ENCODE peak calls at places on chromosomes 12 and 14, in six cellular contexts. One of them, this sample, is unnamed.

GRCh38 chr12:106291342-106291741 is 11.2 kb upstream of the TCP11L2 start:
- DNase-seq in choroid plexus epithelial cell: no peak
- DNase-seq in A549: no peak
- DNase-seq in fibroblast of the aortic adventitia: no peak
- DNase-seq in right cardiac atrium: no peak
- DNase-seq in ovary: no peak
- DNase-seq in this sample: no peak

GRCh38 chr12:81670759-81671158 is 88.4 kb downstream of the PPFIA2 start:
- DNase-seq in fibroblast of the aortic adventitia: no peak
- DNase-seq in A549: no peak
- DNase-seq in right cardiac atrium: no peak
- DNase-seq in ovary: no peak
- DNase-seq in choroid plexus epithelial cell: no peak
- DNase-seq in this sample: no peak

GRCh38 chr14:100871234-100872186 is 32.0 kb downstream of the RTL1 start:
- DNase-seq in choroid plexus epithelial cell: peak
- DNase-seq in fibroblast of the aortic adventitia: peak
- DNase-seq in ovary: no peak
- DNase-seq in A549: peak
- DNase-seq in right cardiac atrium: peak
- DNase-seq in this sample: no peak

GRCh38 chr12:13404631-13405473 is 208.3 kb downstream of the EMP1 start:
- DNase-seq in fibroblast of the aortic adventitia: no peak
- DNase-seq in choroid plexus epithelial cell: no peak
- DNase-seq in A549: no peak
- DNase-seq in right cardiac atrium: no peak
- DNase-seq in ovary: no peak
- DNase-seq in this sample: no peak

GRCh38 chr14:103626150-103626850 is 2.7 kb upstream of the KLC1 start:
- DNase-seq in A549: no peak
- DNase-seq in fibroblast of the aortic adventitia: no peak
- DNase-seq in choroid plexus epithelial cell: no peak
- DNase-seq in right cardiac atrium: no peak
- DNase-seq in ovary: no peak
- DNase-seq in this sample: peak

GRCh38 chr12:122437656-122438121 is 15.2 kb upstream of the CLIP1 start:
- DNase-seq in A549: no peak
- DNase-seq in right cardiac atrium: peak
- DNase-seq in ovary: peak
- DNase-seq in choroid plexus epithelial cell: peak
- DNase-seq in fibroblast of the aortic adventitia: peak
- DNase-seq in this sample: no peak

GRCh38 chr12:121227294-121227693 is 17.4 kb downstream of the P2RX4 start:
- DNase-seq in A549: no peak
- DNase-seq in fibroblast of the aortic adventitia: no peak
- DNase-seq in right cardiac atrium: no peak
- DNase-seq in choroid plexus epithelial cell: no peak
- DNase-seq in ovary: no peak
- DNase-seq in this sample: no peak

GRCh38 chr12:49868449-49868848 is 25.5 kb upstream of the BCDIN3D start:
- DNase-seq in fibroblast of the aortic adventitia: peak
- DNase-seq in right cardiac atrium: peak
- DNase-seq in ovary: peak
- DNase-seq in choroid plexus epithelial cell: no peak
- DNase-seq in A549: no peak
- DNase-seq in this sample: no peak

GRCh38 chr12:50400104-50400637 is 514 bp upstream of the LARP4 start:
- DNase-seq in ovary: no peak
- DNase-seq in choroid plexus epithelial cell: no peak
- DNase-seq in fibroblast of the aortic adventitia: no peak
- DNase-seq in A549: no peak
- DNase-seq in right cardiac atrium: no peak
- DNase-seq in this sample: peak

GRCh38 chr14:67317822-67318221 is 41.8 kb downstream of the ATP6V1D start:
- DNase-seq in fibroblast of the aortic adventitia: no peak
- DNase-seq in A549: no peak
- DNase-seq in ovary: no peak
- DNase-seq in right cardiac atrium: no peak
- DNase-seq in choroid plexus epithelial cell: no peak
- DNase-seq in this sample: no peak

GRCh38 chr12:94649349-94650142 is 811 bp downstream of the TMCC3 start:
- DNase-seq in fibroblast of the aortic adventitia: peak
- DNase-seq in A549: peak
- DNase-seq in right cardiac atrium: peak
- DNase-seq in ovary: peak
- DNase-seq in choroid plexus epithelial cell: peak
- DNase-seq in this sample: no peak

GRCh38 chr12:119369907-119370546 is 35.5 kb downstream of the CCDC60 start:
- DNase-seq in ovary: no peak
- DNase-seq in fibroblast of the aortic adventitia: no peak
- DNase-seq in A549: no peak
- DNase-seq in right cardiac atrium: no peak
- DNase-seq in choroid plexus epithelial cell: no peak
- DNase-seq in this sample: no peak

GRCh38 chr12:102959391-102959790 is 1.9 kb downstream of the ASCL1 start:
- DNase-seq in ovary: no peak
- DNase-seq in choroid plexus epithelial cell: no peak
- DNase-seq in A549: no peak
- DNase-seq in right cardiac atrium: no peak
- DNase-seq in fibroblast of the aortic adventitia: no peak
- DNase-seq in this sample: no peak

GRCh38 chr12:102956738-102957338 is 636 bp upstream of the ASCL1 start:
- DNase-seq in A549: no peak
- DNase-seq in right cardiac atrium: no peak
- DNase-seq in fibroblast of the aortic adventitia: no peak
- DNase-seq in ovary: no peak
- DNase-seq in choroid plexus epithelial cell: no peak
- DNase-seq in this sample: no peak

GRCh38 chr12:102958073-102958829 is 777 bp downstream of the ASCL1 start:
- DNase-seq in A549: peak
- DNase-seq in right cardiac atrium: peak
- DNase-seq in choroid plexus epithelial cell: peak
- DNase-seq in ovary: no peak
- DNase-seq in fibroblast of the aortic adventitia: no peak
- DNase-seq in this sample: no peak

GRCh38 chr12:102957339-102958050 is at the start of gene ASCL1:
- DNase-seq in fibroblast of the aortic adventitia: peak
- DNase-seq in A549: no peak
- DNase-seq in right cardiac atrium: peak
- DNase-seq in choroid plexus epithelial cell: peak
- DNase-seq in ovary: no peak
- DNase-seq in this sample: no peak

GRCh38 chr12:102958830-102959176 is 1.3 kb downstream of the ASCL1 start:
- DNase-seq in ovary: no peak
- DNase-seq in right cardiac atrium: no peak
- DNase-seq in choroid plexus epithelial cell: no peak
- DNase-seq in fibroblast of the aortic adventitia: no peak
- DNase-seq in A549: no peak
- DNase-seq in this sample: no peak
- H3K4me3 ChIP-seq in ovary: no peak
- H3K4me3 ChIP-seq in right cardiac atrium: no peak
- H3K4me3 ChIP-seq in choroid plexus epithelial cell: no peak
- H3K4me3 ChIP-seq in fibroblast of the aortic adventitia: no peak
- H3K4me3 ChIP-seq in A549: peak
- H3K4me3 ChIP-seq in this sample: no peak

DNA sequence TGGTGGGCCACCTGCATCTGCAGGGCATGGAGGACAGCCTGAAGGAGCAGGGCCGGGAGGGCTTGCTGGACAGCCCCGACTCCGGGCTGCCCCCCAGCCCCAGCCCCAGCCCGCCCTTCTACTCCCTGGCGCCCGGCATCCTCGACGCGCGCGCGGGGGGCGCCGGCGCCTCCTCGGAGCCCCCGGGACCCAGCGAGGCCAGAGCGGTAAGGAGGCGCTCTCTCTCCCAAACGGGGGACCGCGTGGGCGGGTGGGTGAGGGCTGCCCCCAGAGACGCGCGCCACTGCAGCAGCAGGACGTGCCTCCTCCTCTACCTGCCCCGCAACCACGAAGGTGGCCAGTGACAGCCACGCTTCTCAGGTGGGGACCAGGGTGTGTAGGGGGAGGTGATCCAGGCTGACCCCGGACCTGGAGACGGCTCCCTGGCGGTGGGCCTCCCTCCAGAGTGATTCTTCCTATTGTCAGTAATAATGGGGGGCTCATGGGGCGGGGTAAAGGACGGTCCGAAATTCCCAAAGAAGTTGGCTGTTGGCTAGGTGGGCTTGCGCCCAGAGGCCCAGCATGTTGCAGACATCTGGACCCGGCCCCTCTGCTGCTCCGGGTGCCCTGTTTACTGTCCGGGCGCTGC is 652 bp downstream of the RFLNA start:
- DNase-seq in fibroblast of the aortic adventitia: no peak
- DNase-seq in A549: no peak
- DNase-seq in choroid plexus epithelial cell: no peak
- DNase-seq in right cardiac atrium: peak
- DNase-seq in ovary: no peak
- DNase-seq in this sample: no peak
- H3K4me3 ChIP-seq in fibroblast of the aortic adventitia: no peak
- H3K4me3 ChIP-seq in A549: peak
- H3K4me3 ChIP-seq in choroid plexus epithelial cell: peak
- H3K4me3 ChIP-seq in right cardiac atrium: peak
- H3K4me3 ChIP-seq in ovary: peak
- H3K4me3 ChIP-seq in this sample: no peak

GRCh38 chr12:14948672-14949071 is 10.3 kb upstream of the ERP27 start:
- DNase-seq in ovary: peak
- DNase-seq in fibroblast of the aortic adventitia: peak
- DNase-seq in right cardiac atrium: no peak
- DNase-seq in choroid plexus epithelial cell: peak
- DNase-seq in A549: no peak
- DNase-seq in this sample: peak
- H3K4me3 ChIP-seq in ovary: no peak
- H3K4me3 ChIP-seq in fibroblast of the aortic adventitia: no peak
- H3K4me3 ChIP-seq in right cardiac atrium: no peak
- H3K4me3 ChIP-seq in choroid plexus epithelial cell: peak
- H3K4me3 ChIP-seq in A549: no peak
- H3K4me3 ChIP-seq in this sample: peak

GRCh38 chr12:71594214-71594948 is 69.3 kb downstream of the ZFC3H1 start:
- DNase-seq in A549: peak
- DNase-seq in choroid plexus epithelial cell: peak
- DNase-seq in right cardiac atrium: peak
- DNase-seq in fibroblast of the aortic adventitia: peak
- DNase-seq in ovary: no peak
- DNase-seq in this sample: no peak
- H3K4me3 ChIP-seq in A549: peak
- H3K4me3 ChIP-seq in choroid plexus epithelial cell: no peak
- H3K4me3 ChIP-seq in right cardiac atrium: peak
- H3K4me3 ChIP-seq in fibroblast of the aortic adventitia: peak
- H3K4me3 ChIP-seq in ovary: no peak
- H3K4me3 ChIP-seq in this sample: no peak

GRCh38 chr14:55850803-55851202 is 267.4 kb upstream of the PELI2 start:
- DNase-seq in right cardiac atrium: peak
- DNase-seq in A549: peak
- DNase-seq in choroid plexus epithelial cell: peak
- DNase-seq in fibroblast of the aortic adventitia: peak
- DNase-seq in ovary: no peak
- DNase-seq in this sample: no peak
- H3K4me3 ChIP-seq in right cardiac atrium: no peak
- H3K4me3 ChIP-seq in A549: no peak
- H3K4me3 ChIP-seq in choroid plexus epithelial cell: no peak
- H3K4me3 ChIP-seq in fibroblast of the aortic adventitia: no peak
- H3K4me3 ChIP-seq in ovary: no peak
- H3K4me3 ChIP-seq in this sample: no peak

DNA sequence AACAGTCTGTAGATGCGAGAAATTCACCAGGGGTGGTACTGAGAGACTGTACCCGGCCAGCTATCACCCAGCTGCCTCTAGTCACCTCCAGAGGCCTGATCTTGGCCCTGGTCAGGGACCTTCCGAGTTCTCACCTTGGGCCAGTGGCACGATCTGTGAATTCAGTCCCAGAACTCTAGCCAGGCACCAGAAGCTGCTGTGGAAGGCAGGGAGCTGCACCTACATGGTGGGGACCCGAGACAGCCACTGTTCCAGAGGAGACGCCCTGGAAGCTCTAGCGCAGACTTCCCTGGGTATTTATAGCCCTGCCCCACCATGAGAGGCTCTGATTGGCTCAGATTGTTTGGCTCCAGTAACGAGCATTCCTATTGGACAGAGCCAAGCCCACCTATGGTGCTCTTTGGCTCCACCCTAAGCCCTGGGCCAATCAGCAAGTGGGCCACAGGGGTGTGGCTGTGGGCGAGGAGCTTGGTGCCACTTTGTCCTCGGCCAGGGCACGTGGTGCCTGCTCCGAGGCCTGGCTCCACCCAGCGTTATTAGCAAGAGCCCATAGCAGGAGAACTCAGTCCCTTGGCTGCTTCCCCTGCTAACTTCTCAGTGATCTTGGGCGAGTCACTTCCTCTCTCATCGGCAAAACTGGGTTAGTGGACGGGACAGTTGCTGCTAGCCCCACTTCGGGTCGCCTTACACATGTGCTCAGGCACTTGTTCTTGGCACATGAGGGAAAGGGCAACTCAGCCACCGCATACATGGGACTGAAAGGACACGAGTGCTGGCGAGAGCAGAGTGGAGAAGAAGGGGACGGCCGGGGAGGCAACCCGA is 89.0 kb upstream of the BCL11B start:
- DNase-seq in ovary: no peak
- DNase-seq in fibroblast of the aortic adventitia: no peak
- DNase-seq in choroid plexus epithelial cell: no peak
- DNase-seq in right cardiac atrium: no peak
- DNase-seq in A549: peak
- DNase-seq in this sample: peak
- H3K4me3 ChIP-seq in ovary: no peak
- H3K4me3 ChIP-seq in fibroblast of the aortic adventitia: no peak
- H3K4me3 ChIP-seq in choroid plexus epithelial cell: no peak
- H3K4me3 ChIP-seq in right cardiac atrium: no peak
- H3K4me3 ChIP-seq in A549: no peak
- H3K4me3 ChIP-seq in this sample: no peak

GRCh38 chr14:55314449-55314848 is 43.2 kb downstream of the FBXO34 start:
- DNase-seq in A549: no peak
- DNase-seq in fibroblast of the aortic adventitia: no peak
- DNase-seq in choroid plexus epithelial cell: no peak
- DNase-seq in right cardiac atrium: no peak
- DNase-seq in ovary: no peak
- DNase-seq in this sample: no peak

GRCh38 chr14:55317503-55317902 is 46.3 kb downstream of the FBXO34 start:
- DNase-seq in fibroblast of the aortic adventitia: no peak
- DNase-seq in choroid plexus epithelial cell: no peak
- DNase-seq in right cardiac atrium: no peak
- DNase-seq in A549: no peak
- DNase-seq in ovary: no peak
- DNase-seq in this sample: no peak

GRCh38 chr14:55316528-55316927 is 45.3 kb downstream of the FBXO34 start:
- DNase-seq in A549: no peak
- DNase-seq in fibroblast of the aortic adventitia: no peak
- DNase-seq in right cardiac atrium: no peak
- DNase-seq in ovary: no peak
- DNase-seq in choroid plexus epithelial cell: no peak
- DNase-seq in this sample: no peak

GRCh38 chr14:55309761-55310365 is 38.6 kb downstream of the FBXO34 start:
- DNase-seq in A549: no peak
- DNase-seq in right cardiac atrium: no peak
- DNase-seq in choroid plexus epithelial cell: no peak
- DNase-seq in fibroblast of the aortic adventitia: peak
- DNase-seq in ovary: no peak
- DNase-seq in this sample: no peak

GRCh38 chr14:55313480-55313879 is 42.3 kb downstream of the FBXO34 start:
- DNase-seq in A549: no peak
- DNase-seq in choroid plexus epithelial cell: no peak
- DNase-seq in ovary: no peak
- DNase-seq in right cardiac atrium: no peak
- DNase-seq in fibroblast of the aortic adventitia: no peak
- DNase-seq in this sample: no peak
- H3K4me3 ChIP-seq in A549: no peak
- H3K4me3 ChIP-seq in choroid plexus epithelial cell: no peak
- H3K4me3 ChIP-seq in ovary: no peak
- H3K4me3 ChIP-seq in right cardiac atrium: no peak
- H3K4me3 ChIP-seq in fibroblast of the aortic adventitia: no peak
- H3K4me3 ChIP-seq in this sample: no peak

GRCh38 chr14:35367056-35367372 is 37.5 kb downstream of the NFKBIA start:
- DNase-seq in A549: no peak
- DNase-seq in fibroblast of the aortic adventitia: no peak
- DNase-seq in right cardiac atrium: no peak
- DNase-seq in ovary: no peak
- DNase-seq in choroid plexus epithelial cell: no peak
- DNase-seq in this sample: no peak
- H3K4me3 ChIP-seq in A549: no peak
- H3K4me3 ChIP-seq in fibroblast of the aortic adventitia: no peak
- H3K4me3 ChIP-seq in right cardiac atrium: no peak
- H3K4me3 ChIP-seq in ovary: no peak
- H3K4me3 ChIP-seq in choroid plexus epithelial cell: no peak
- H3K4me3 ChIP-seq in this sample: no peak

This sample was measured in Jurkat, Clone E6-1.